ENCODE peak calls at places on chromosomes 5 and 9, in nine cellular contexts. S is AG04449, T is HepG2, O is MCF 10A, H is adrenal gland, V is AG04450, Q is kidney glomerular epithelial cell, R is SW480, I is GM18507. B is an unnamed sample.

GRCh38 chr9:5188060-5188707 is 2.7 kb upstream of the INSL6 start:
- DNase-seq in S (no peak), T (no peak), O (no peak), H (no peak), V (no peak), Q (no peak), R (no peak), I (no peak), B (no peak)

GRCh38 chr5:126931968-126932622 is 98.3 kb downstream of the MARCHF3 start:
- DNase-seq in S (no peak), T (no peak), O (no peak), H (no peak), V (no peak), Q (no peak), R (no peak), I (no peak), B (no peak)

GRCh38 chr5:73908846-73909245 is 282.9 kb downstream of the ARHGEF28 start:
- DNase-seq in S (no peak), T (no peak), O (no peak), H (no peak), V (no peak), Q (peak), R (no peak), I (no peak), B (no peak)

GRCh38 chr9:108600896-108601295 is 254.9 kb downstream of the ACTL7B start:
- DNase-seq in S (no peak), T (no peak), O (no peak), H (no peak), V (no peak), Q (no peak), R (no peak), I (no peak), B (no peak)

GRCh38 chr5:44747396-44747795 is 61.4 kb upstream of the MRPS30 start:
- DNase-seq in S (no peak), T (no peak), O (no peak), H (no peak), V (no peak), Q (no peak), R (no peak), I (peak), B (no peak)

GRCh38 chr5:58148366-58148765 is 311.5 kb downstream of the PLK2 start:
- DNase-seq in S (no peak), T (no peak), O (no peak), H (no peak), V (no peak), Q (no peak), R (no peak), I (no peak), B (no peak)

GRCh38 chr5:167639213-167639612 is 652.2 kb upstream of the WWC1 start:
- DNase-seq in S (no peak), T (no peak), O (peak), H (no peak), V (no peak), Q (no peak), R (no peak), I (no peak), B (no peak)

GRCh38 chr9:133449760-133450159 is 10.0 kb upstream of the CACFD1 start:
- DNase-seq in S (no peak), T (peak), O (peak), H (no peak), V (no peak), Q (peak), R (peak), I (no peak), B (peak)

GRCh38 chr5:107610795-107611194 is 59.9 kb downstream of the EFNA5 start:
- DNase-seq in S (no peak), T (no peak), O (peak), H (no peak), V (no peak), Q (no peak), R (no peak), I (no peak), B (no peak)

GRCh38 chr9:115022760-115023434 is 92.5 kb upstream of the TNFSF8 start:
- DNase-seq in S (peak), T (no peak), O (no peak), H (no peak), V (peak), Q (peak), R (no peak), I (no peak), B (peak)

GRCh38 chr5:124232517-124232916 is 513.9 kb downstream of the ZNF608 start:
- DNase-seq in S (no peak), T (no peak), O (no peak), H (no peak), V (no peak), Q (no peak), R (no peak), I (no peak), B (no peak)

GRCh38 chr9:106862115-106862945 is 636 bp upstream of the ZNF462 start:
- DNase-seq in S (no peak), T (no peak), O (peak), H (peak), V (no peak), Q (peak), R (peak), I (no peak), B (peak)

GRCh38 chr5:36252722-36253340 is 11.1 kb upstream of the NADK2 start:
- DNase-seq in S (no peak), T (no peak), O (peak), H (no peak), V (no peak), Q (no peak), R (no peak), I (no peak), B (no peak)

GRCh38 chr9:134053401-134053871 is 14.4 kb downstream of the BRD3 start:
- DNase-seq in S (no peak), T (no peak), O (no peak), H (peak), V (no peak), Q (no peak), R (no peak), I (no peak), B (no peak)

GRCh38 chr5:96080557-96080956 is 118.9 kb upstream of the ELL2 start:
- DNase-seq in S (no peak), T (no peak), O (peak), H (peak), V (no peak), Q (peak), R (no peak), I (no peak), B (peak)

GRCh38 chr5:53259176-53259575 is 149.6 kb upstream of the MOCS2 start:
- DNase-seq in S (no peak), T (no peak), O (no peak), H (no peak), V (no peak), Q (no peak), R (no peak), I (no peak), B (no peak)

GRCh38 chr5:120466337-120467006 is 2.4 kb downstream of the PRR16 start:
- DNase-seq in S (no peak), T (no peak), O (no peak), H (no peak), V (no peak), Q (no peak), R (no peak), I (no peak), B (no peak)

GRCh38 chr9:127905788-127906191 is 6.4 kb upstream of the ST6GALNAC6 start:
- DNase-seq in S (no peak), T (no peak), O (no peak), H (no peak), V (no peak), Q (no peak), R (no peak), I (no peak), B (no peak)

GRCh38 chr9:95131023-95131943 is 186.2 kb downstream of the FANCC start:
- DNase-seq in S (no peak), T (peak), O (peak), H (peak), V (peak), Q (peak), R (peak), I (peak), B (peak)

GRCh38 chr9:38322937-38323336 is 69.6 kb upstream of the ALDH1B1 start:
- DNase-seq in S (no peak), T (no peak), O (no peak), H (no peak), V (no peak), Q (no peak), R (no peak), I (no peak), B (no peak)

GRCh38 chr5:133884525-133885311 is 83.7 kb downstream of the C5orf15 start:
- DNase-seq in S (no peak), T (no peak), O (no peak), H (no peak), V (no peak), Q (no peak), R (no peak), I (no peak), B (no peak)